ENCODE peak calls at places on chromosomes 11 and 22, in eight cellular contexts. One of them, this sample, is unnamed.
A peak's percentile ranks its signal among the peaks of the same experiment; 100 is the strongest.

GRCh38 chr11:92226331-92227232 is 2.0 kb downstream of the FAT3 start:
- DNase-seq in choroid plexus epithelial cell: no peak
- DNase-seq in body of pancreas: no peak
- DNase-seq in osteocyte: peak; percentile 84
- DNase-seq in fibroblast of pulmonary artery: no peak
- DNase-seq in mesothelial cell of epicardium: peak; percentile 71
- DNase-seq in upper lobe of right lung: no peak
- DNase-seq in cardiac fibroblast: no peak
- DNase-seq in this sample: peak; percentile 33

GRCh38 chr11:12411806-12412727 is 34.7 kb downstream of the PARVA start:
- DNase-seq in upper lobe of right lung: no peak
- DNase-seq in fibroblast of pulmonary artery: peak; percentile 91
- DNase-seq in choroid plexus epithelial cell: peak; percentile 86
- DNase-seq in osteocyte: peak; percentile 92
- DNase-seq in body of pancreas: peak; percentile 51
- DNase-seq in mesothelial cell of epicardium: peak; percentile 82
- DNase-seq in cardiac fibroblast: peak; percentile 88
- DNase-seq in this sample: peak; percentile 81

GRCh38 chr22:50717709-50718351 is 20.2 kb upstream of the ACR start:
- DNase-seq in body of pancreas: no peak
- DNase-seq in fibroblast of pulmonary artery: no peak
- DNase-seq in choroid plexus epithelial cell: no peak
- DNase-seq in upper lobe of right lung: no peak
- DNase-seq in mesothelial cell of epicardium: no peak
- DNase-seq in osteocyte: no peak
- DNase-seq in cardiac fibroblast: no peak
- DNase-seq in this sample: no peak

GRCh38 chr11:3971756-3972404 is 116.4 kb downstream of the STIM1 start:
- DNase-seq in body of pancreas: no peak
- DNase-seq in cardiac fibroblast: peak; percentile 41
- DNase-seq in fibroblast of pulmonary artery: no peak
- DNase-seq in upper lobe of right lung: no peak
- DNase-seq in osteocyte: no peak
- DNase-seq in mesothelial cell of epicardium: no peak
- DNase-seq in choroid plexus epithelial cell: peak; percentile 76
- DNase-seq in this sample: no peak

GRCh38 chr22:49866646-49867045 is 13.0 kb downstream of the ZBED4 start:
- DNase-seq in fibroblast of pulmonary artery: no peak
- DNase-seq in osteocyte: no peak
- DNase-seq in upper lobe of right lung: no peak
- DNase-seq in choroid plexus epithelial cell: no peak
- DNase-seq in body of pancreas: no peak
- DNase-seq in mesothelial cell of epicardium: no peak
- DNase-seq in cardiac fibroblast: no peak
- DNase-seq in this sample: no peak

GRCh38 chr11:45071232-45071631 is 75.2 kb upstream of the PRDM11 start:
- DNase-seq in mesothelial cell of epicardium: no peak
- DNase-seq in choroid plexus epithelial cell: no peak
- DNase-seq in body of pancreas: no peak
- DNase-seq in upper lobe of right lung: no peak
- DNase-seq in cardiac fibroblast: no peak
- DNase-seq in osteocyte: no peak
- DNase-seq in fibroblast of pulmonary artery: no peak
- DNase-seq in this sample: no peak

GRCh38 chr11:84722583-84723108 is 904.5 kb downstream of the DLG2 start:
- DNase-seq in choroid plexus epithelial cell: no peak
- DNase-seq in fibroblast of pulmonary artery: no peak
- DNase-seq in osteocyte: no peak
- DNase-seq in cardiac fibroblast: no peak
- DNase-seq in body of pancreas: no peak
- DNase-seq in mesothelial cell of epicardium: no peak
- DNase-seq in upper lobe of right lung: no peak
- DNase-seq in this sample: no peak

GRCh38 chr11:123431619-123432018 is 1.6 kb downstream of the GRAMD1B start:
- DNase-seq in osteocyte: no peak
- DNase-seq in cardiac fibroblast: no peak
- DNase-seq in fibroblast of pulmonary artery: no peak
- DNase-seq in mesothelial cell of epicardium: no peak
- DNase-seq in choroid plexus epithelial cell: no peak
- DNase-seq in upper lobe of right lung: no peak
- DNase-seq in body of pancreas: no peak
- DNase-seq in this sample: no peak

GRCh38 chr22:46425011-46425410 is 89.5 kb downstream of the TRMU start:
- DNase-seq in body of pancreas: no peak
- DNase-seq in mesothelial cell of epicardium: no peak
- DNase-seq in cardiac fibroblast: peak; percentile 5
- DNase-seq in fibroblast of pulmonary artery: peak; percentile 8
- DNase-seq in osteocyte: no peak
- DNase-seq in upper lobe of right lung: no peak
- DNase-seq in choroid plexus epithelial cell: peak; percentile 34
- DNase-seq in this sample: peak; percentile 8

GRCh38 chr11:91686700-91687099 is 537.9 kb upstream of the FAT3 start:
- DNase-seq in mesothelial cell of epicardium: no peak
- DNase-seq in cardiac fibroblast: no peak
- DNase-seq in osteocyte: no peak
- DNase-seq in body of pancreas: no peak
- DNase-seq in fibroblast of pulmonary artery: no peak
- DNase-seq in upper lobe of right lung: no peak
- DNase-seq in choroid plexus epithelial cell: no peak
- DNase-seq in this sample: no peak

GRCh38 chr11:65862191-65862735 is 2.0 kb downstream of the MUS81 start:
- DNase-seq in cardiac fibroblast: no peak
- DNase-seq in fibroblast of pulmonary artery: no peak
- DNase-seq in upper lobe of right lung: peak; percentile 63
- DNase-seq in body of pancreas: no peak
- DNase-seq in osteocyte: no peak
- DNase-seq in choroid plexus epithelial cell: no peak
- DNase-seq in mesothelial cell of epicardium: no peak
- DNase-seq in this sample: no peak

GRCh38 chr11:77508031-77508430 is 34.1 kb upstream of the PAK1 start:
- DNase-seq in body of pancreas: no peak
- DNase-seq in fibroblast of pulmonary artery: no peak
- DNase-seq in mesothelial cell of epicardium: no peak
- DNase-seq in upper lobe of right lung: no peak
- DNase-seq in choroid plexus epithelial cell: no peak
- DNase-seq in cardiac fibroblast: no peak
- DNase-seq in osteocyte: no peak
- DNase-seq in this sample: no peak

GRCh38 chr11:444397-445144 is 2.8 kb upstream of the ANO9 start:
- DNase-seq in fibroblast of pulmonary artery: peak; percentile 50
- DNase-seq in body of pancreas: peak; percentile 32
- DNase-seq in upper lobe of right lung: peak; percentile 84
- DNase-seq in choroid plexus epithelial cell: peak; percentile 29
- DNase-seq in mesothelial cell of epicardium: no peak
- DNase-seq in osteocyte: no peak
- DNase-seq in cardiac fibroblast: peak; percentile 52
- DNase-seq in this sample: no peak

GRCh38 chr22:26169312-26170111 is at the start of gene SEZ6L:
- DNase-seq in choroid plexus epithelial cell: no peak
- DNase-seq in cardiac fibroblast: no peak
- DNase-seq in fibroblast of pulmonary artery: no peak
- DNase-seq in body of pancreas: peak; percentile 13
- DNase-seq in upper lobe of right lung: peak; percentile 65
- DNase-seq in osteocyte: peak; percentile 82
- DNase-seq in mesothelial cell of epicardium: peak; percentile 41
- DNase-seq in this sample: no peak

GRCh38 chr22:26174280-26174679 is 5.0 kb downstream of the SEZ6L start:
- DNase-seq in osteocyte: no peak
- DNase-seq in body of pancreas: peak; percentile 11
- DNase-seq in choroid plexus epithelial cell: no peak
- DNase-seq in fibroblast of pulmonary artery: no peak
- DNase-seq in upper lobe of right lung: no peak
- DNase-seq in cardiac fibroblast: no peak
- DNase-seq in mesothelial cell of epicardium: no peak
- DNase-seq in this sample: no peak

GRCh38 chr22:26170795-26171194 is 1.5 kb downstream of the SEZ6L start:
- DNase-seq in choroid plexus epithelial cell: no peak
- DNase-seq in fibroblast of pulmonary artery: no peak
- DNase-seq in body of pancreas: peak; percentile 6
- DNase-seq in mesothelial cell of epicardium: peak; percentile 51
- DNase-seq in cardiac fibroblast: no peak
- DNase-seq in upper lobe of right lung: no peak
- DNase-seq in osteocyte: peak; percentile 77
- DNase-seq in this sample: no peak

GRCh38 chr22:26170112-26170492 is 840 bp downstream of the SEZ6L start:
- DNase-seq in upper lobe of right lung: no peak
- DNase-seq in body of pancreas: no peak
- DNase-seq in choroid plexus epithelial cell: no peak
- DNase-seq in cardiac fibroblast: no peak
- DNase-seq in fibroblast of pulmonary artery: no peak
- DNase-seq in osteocyte: no peak
- DNase-seq in mesothelial cell of epicardium: no peak
- DNase-seq in this sample: no peak

DNA sequence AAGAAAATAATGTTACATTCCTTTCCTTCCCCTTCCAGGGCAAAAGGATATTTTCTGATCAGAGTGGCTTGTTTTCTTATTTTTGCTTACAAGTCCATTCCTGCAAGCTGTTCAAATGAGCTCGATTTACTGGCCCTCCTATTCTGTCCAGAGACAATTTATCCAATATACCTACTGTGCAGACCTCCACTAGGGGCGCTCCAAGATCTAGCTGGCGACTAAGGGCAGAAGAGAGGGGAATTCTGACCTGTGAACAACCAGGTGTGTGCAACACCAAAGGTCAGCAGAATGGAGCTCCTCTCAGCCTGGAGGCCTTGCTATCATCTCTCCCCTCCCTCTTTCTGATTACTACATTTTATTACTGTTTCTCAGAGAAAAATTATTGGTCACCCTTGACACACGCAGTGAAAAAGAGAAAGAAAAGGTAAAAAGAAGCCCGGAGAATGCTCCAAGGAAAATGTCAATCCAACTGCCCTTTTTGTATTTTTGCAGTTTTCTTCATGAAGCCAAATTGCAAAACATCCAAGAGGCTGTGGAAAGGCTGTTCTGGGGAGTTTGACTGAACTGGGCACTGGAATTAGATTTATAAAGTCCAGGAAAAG is 3.2 kb downstream of the SEZ6L start:
- DNase-seq in body of pancreas: peak; percentile 60
- DNase-seq in fibroblast of pulmonary artery: peak; percentile 20
- DNase-seq in choroid plexus epithelial cell: peak; percentile 27
- DNase-seq in mesothelial cell of epicardium: no peak
- DNase-seq in upper lobe of right lung: no peak
- DNase-seq in cardiac fibroblast: peak; percentile 23
- DNase-seq in osteocyte: peak; percentile 65
- DNase-seq in this sample: peak; percentile 73
- TF ChIP-seq CTCF in body of pancreas: peak; percentile 62
- TF ChIP-seq CTCF in fibroblast of pulmonary artery: peak; percentile 64
- TF ChIP-seq CTCF in choroid plexus epithelial cell: peak; percentile 62
- TF ChIP-seq CTCF in mesothelial cell of epicardium: peak; percentile 69
- TF ChIP-seq CTCF in upper lobe of right lung: peak; percentile 56
- TF ChIP-seq CTCF in cardiac fibroblast: peak; percentile 58
- TF ChIP-seq CTCF in osteocyte: peak; percentile 65
- TF ChIP-seq CTCF in this sample: peak; percentile 69

DNA sequence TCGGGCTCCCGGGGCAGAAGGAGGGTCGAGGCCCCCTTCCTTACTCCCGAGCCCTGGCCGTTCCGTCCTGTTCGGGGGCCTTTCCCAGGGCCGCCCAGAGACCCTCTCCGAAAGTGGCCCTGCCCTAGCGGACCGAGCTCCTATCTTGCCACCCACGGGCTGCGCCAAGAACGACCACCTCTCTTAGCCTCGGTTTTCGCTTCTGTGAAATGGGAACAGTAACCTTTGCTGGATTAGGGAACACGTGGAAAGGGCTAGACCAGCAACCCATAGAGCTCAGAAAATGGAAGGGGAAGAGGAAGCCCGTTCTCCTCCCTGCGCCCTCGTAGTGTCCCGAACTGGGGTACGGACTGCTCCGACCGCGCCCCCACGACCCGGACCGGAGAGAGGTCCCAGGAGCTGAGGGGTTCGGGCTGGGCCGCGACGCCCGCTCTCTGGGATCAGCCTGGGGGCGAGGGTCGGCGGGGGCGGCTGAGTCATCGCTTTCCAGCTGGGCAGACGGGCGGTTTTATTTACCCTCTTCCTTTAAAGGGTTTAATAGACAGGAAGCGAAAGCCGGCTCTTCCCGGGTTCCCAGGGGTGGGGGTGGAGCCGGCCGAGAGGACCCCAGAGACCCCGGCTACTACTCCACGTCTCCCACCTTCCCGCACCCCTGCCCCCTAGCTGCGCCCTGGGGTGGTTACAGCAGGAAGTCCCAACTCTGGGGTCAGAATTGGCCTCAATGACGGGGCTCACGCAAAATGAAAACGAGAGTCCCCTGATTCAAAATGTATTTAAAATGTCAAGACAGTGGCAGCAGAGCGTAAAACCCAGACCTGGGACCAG is 872 bp upstream of the PHLDA2 start:
- DNase-seq in osteocyte: no peak
- DNase-seq in mesothelial cell of epicardium: no peak
- DNase-seq in cardiac fibroblast: peak; percentile 39
- DNase-seq in body of pancreas: peak; percentile 46
- DNase-seq in fibroblast of pulmonary artery: no peak
- DNase-seq in choroid plexus epithelial cell: peak; percentile 61
- DNase-seq in upper lobe of right lung: peak; percentile 82
- DNase-seq in this sample: peak; percentile 79
- TF ChIP-seq CTCF in osteocyte: no peak
- TF ChIP-seq CTCF in mesothelial cell of epicardium: peak; percentile 38
- TF ChIP-seq CTCF in cardiac fibroblast: peak; percentile 55
- TF ChIP-seq CTCF in body of pancreas: no peak
- TF ChIP-seq CTCF in fibroblast of pulmonary artery: peak; percentile 39
- TF ChIP-seq CTCF in choroid plexus epithelial cell: peak; percentile 54
- TF ChIP-seq CTCF in upper lobe of right lung: no peak
- TF ChIP-seq CTCF in this sample: no peak

GRCh38 chr11:69818243-69819108 is 740 bp downstream of the FGF3 start:
- DNase-seq in upper lobe of right lung: no peak
- DNase-seq in choroid plexus epithelial cell: no peak
- DNase-seq in fibroblast of pulmonary artery: no peak
- DNase-seq in mesothelial cell of epicardium: no peak
- DNase-seq in body of pancreas: no peak
- DNase-seq in cardiac fibroblast: no peak
- DNase-seq in osteocyte: no peak
- DNase-seq in this sample: no peak
- TF ChIP-seq CTCF in upper lobe of right lung: no peak
- TF ChIP-seq CTCF in choroid plexus epithelial cell: no peak
- TF ChIP-seq CTCF in fibroblast of pulmonary artery: no peak
- TF ChIP-seq CTCF in mesothelial cell of epicardium: no peak
- TF ChIP-seq CTCF in body of pancreas: no peak
- TF ChIP-seq CTCF in cardiac fibroblast: no peak
- TF ChIP-seq CTCF in osteocyte: no peak
- TF ChIP-seq CTCF in this sample: no peak

DNA sequence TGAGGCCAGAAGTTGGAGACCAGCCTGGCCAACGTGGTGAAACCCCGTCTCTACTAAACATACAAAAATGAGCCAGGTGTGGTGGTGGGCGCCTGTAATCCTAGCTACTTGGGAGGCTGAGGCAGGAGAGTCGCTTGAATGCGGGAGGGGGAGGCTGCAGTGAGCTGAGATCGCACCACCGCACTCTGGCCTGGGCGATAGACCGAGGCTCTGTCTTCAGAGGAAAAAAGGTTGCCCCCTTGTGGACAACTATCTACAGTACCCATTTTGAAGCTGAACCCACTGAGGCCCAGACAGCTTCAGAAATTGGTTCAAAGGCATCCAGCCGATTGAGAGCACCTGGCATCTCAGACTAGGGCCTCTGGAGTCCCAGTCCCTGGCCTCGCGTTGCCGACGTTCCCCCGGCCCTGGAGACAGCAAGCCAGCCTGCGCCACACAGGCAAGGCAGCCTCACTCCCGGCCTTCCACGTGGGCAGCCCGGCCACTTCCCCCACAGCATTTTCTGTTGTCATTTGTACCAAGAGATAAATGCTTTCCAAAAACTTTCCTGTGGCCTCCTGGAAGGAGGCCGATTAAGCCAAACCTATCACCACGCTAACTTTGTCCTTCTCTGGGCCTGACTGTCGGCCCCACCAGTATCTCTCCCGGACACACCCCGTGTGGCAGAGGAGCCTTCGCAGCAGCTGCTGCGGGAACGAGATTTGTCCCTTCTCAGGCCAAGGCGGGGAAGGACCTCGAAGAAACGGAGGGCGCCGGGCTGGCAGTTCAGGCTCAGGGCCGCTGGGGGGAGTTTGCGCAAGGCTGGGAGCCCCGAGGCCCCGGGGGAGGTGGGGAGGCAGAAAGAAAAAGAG is 82.8 kb downstream of the FLI1 start:
- DNase-seq in fibroblast of pulmonary artery: peak; percentile 42
- DNase-seq in choroid plexus epithelial cell: peak; percentile 63
- DNase-seq in cardiac fibroblast: peak; percentile 71
- DNase-seq in osteocyte: no peak
- DNase-seq in mesothelial cell of epicardium: peak; percentile 70
- DNase-seq in body of pancreas: peak; percentile 52
- DNase-seq in upper lobe of right lung: peak; percentile 69
- DNase-seq in this sample: peak; percentile 49
- TF ChIP-seq CTCF in fibroblast of pulmonary artery: peak; percentile 44
- TF ChIP-seq CTCF in choroid plexus epithelial cell: peak; percentile 79
- TF ChIP-seq CTCF in cardiac fibroblast: peak; percentile 70
- TF ChIP-seq CTCF in osteocyte: peak; percentile 48
- TF ChIP-seq CTCF in mesothelial cell of epicardium: peak; percentile 21
- TF ChIP-seq CTCF in body of pancreas: peak; percentile 49
- TF ChIP-seq CTCF in upper lobe of right lung: peak; percentile 31
- TF ChIP-seq CTCF in this sample: no peak

This sample was measured in Calu3.